ENCODE peak calls at places on chromosomes 7 and 10, in five cellular contexts. X is GM12878, G is K562, T is SK-N-SH, W is HepG2. D is an unnamed sample.

GRCh38 chr7:158375034-158375433 is 212.6 kb downstream of the PTPRN2 start:
- DNase-seq in X (no peak), T (no peak), G (no peak), W (no peak), D (no peak)

GRCh38 chr7:96266580-96266979 is 55.3 kb downstream of the SLC25A13 start:
- DNase-seq in G (no peak), X (no peak), T (no peak), W (no peak), D (no peak)

GRCh38 chr10:127976701-127977367 is 69.9 kb downstream of the PTPRE start:
- DNase-seq in G (no peak), W (no peak), X (no peak), T (peak), D (no peak)

GRCh38 chr7:130365511-130366441 is 14.5 kb upstream of the CPA1 start:
- DNase-seq in W (no peak), T (peak), X (peak), G (no peak), D (no peak)

GRCh38 chr7:92621641-92622429 is 31.6 kb upstream of the FAM133B start:
- DNase-seq in G (no peak), T (no peak), X (peak), W (no peak), D (no peak)

GRCh38 chr7:44329888-44330287 is 4.5 kb upstream of the CAMK2B start:
- DNase-seq in G (no peak), T (no peak), X (no peak), W (no peak), D (no peak)

GRCh38 chr7:132977234-132977633 is 104.7 kb downstream of the CHCHD3 start:
- DNase-seq in T (no peak), W (no peak), G (no peak), X (no peak), D (no peak)

GRCh38 chr7:157795199-157795598 is 458.4 kb downstream of the DNAJB6 start:
- DNase-seq in T (no peak), W (no peak), X (no peak), G (no peak), D (no peak)

GRCh38 chr10:80924063-80924952 is 386.6 kb downstream of the SH2D4B start:
- DNase-seq in G (peak), W (peak), T (peak), X (no peak), D (peak)

GRCh38 chr10:86795353-86795752 is 38.9 kb downstream of the BMPR1A start:
- DNase-seq in T (peak), G (peak), X (no peak), W (peak), D (peak)

GRCh38 chr10:7551891-7552731 is 114.7 kb downstream of the ITIH5 start:
- DNase-seq in W (no peak), G (no peak), T (no peak), X (no peak), D (no peak)

GRCh38 chr7:155506854-155507337 is 39.5 kb downstream of the CNPY1 start:
- DNase-seq in G (no peak), T (no peak), W (no peak), X (no peak), D (peak)

GRCh38 chr7:8211725-8212096 is 50.3 kb downstream of the ICA1 start:
- DNase-seq in G (no peak), T (no peak), X (no peak), W (no peak), D (no peak)

GRCh38 chr7:2233876-2234275 is 1.1 kb upstream of the MAD1L1 start:
- DNase-seq in T (no peak), G (no peak), X (no peak), W (no peak), D (no peak)

GRCh38 chr10:17951868-17952371 is at the start of gene SLC39A12:
- DNase-seq in G (no peak), W (no peak), X (no peak), T (no peak), D (no peak)

GRCh38 chr7:155143381-155143780 is 73.3 kb downstream of the HTR5A start:
- DNase-seq in W (no peak), X (no peak), T (no peak), G (no peak), D (no peak)

GRCh38 chr7:151838861-151839381 is 38.0 kb downstream of the PRKAG2 start:
- DNase-seq in T (no peak), G (no peak), X (peak), W (no peak), D (no peak)

GRCh38 chr7:2719007-2719406 is 31.0 kb downstream of the AMZ1 start:
- DNase-seq in X (no peak), W (no peak), T (peak), G (peak), D (peak)

GRCh38 chr10:14296081-14296709 is 34.5 kb downstream of the FRMD4A start:
- DNase-seq in T (peak), X (no peak), G (no peak), W (no peak), D (no peak)

GRCh38 chr7:43764039-43764789 is 5.7 kb downstream of the BLVRA start:
- DNase-seq in W (peak), G (peak), X (no peak), T (no peak), D (no peak)

GRCh38 chr10:96112531-96112930 is 17.6 kb upstream of the ZNF518A start:
- DNase-seq in X (no peak), G (no peak), T (no peak), W (no peak), D (no peak)

GRCh38 chr7:132836746-132837145 is 245.1 kb downstream of the CHCHD3 start:
- DNase-seq in W (no peak), X (no peak), T (no peak), G (peak), D (no peak)

GRCh38 chr7:111682576-111683372 is 120.5 kb upstream of the IMMP2L start:
- DNase-seq in W (no peak), G (no peak), X (no peak), T (peak), D (no peak)

GRCh38 chr7:64528770-64529169 is 34.1 kb downstream of the ZNF680 start:
- DNase-seq in X (no peak), G (no peak), W (no peak), T (no peak), D (no peak)

GRCh38 chr7:64533756-64534155 is 29.1 kb downstream of the ZNF680 start:
- DNase-seq in W (no peak), T (no peak), X (no peak), G (no peak), D (no peak)
- TF ChIP-seq FOXM1 in W (no peak), T (no peak), X (no peak), G (no peak), D (no peak)

GRCh38 chr7:38318241-38318640 is 44.8 kb upstream of the TARP start:
- DNase-seq in T (no peak), X (no peak), W (no peak), G (no peak), D (no peak)
- TF ChIP-seq FOXM1 in T (no peak), X (no peak), W (no peak), G (no peak), D (no peak)

DNA sequence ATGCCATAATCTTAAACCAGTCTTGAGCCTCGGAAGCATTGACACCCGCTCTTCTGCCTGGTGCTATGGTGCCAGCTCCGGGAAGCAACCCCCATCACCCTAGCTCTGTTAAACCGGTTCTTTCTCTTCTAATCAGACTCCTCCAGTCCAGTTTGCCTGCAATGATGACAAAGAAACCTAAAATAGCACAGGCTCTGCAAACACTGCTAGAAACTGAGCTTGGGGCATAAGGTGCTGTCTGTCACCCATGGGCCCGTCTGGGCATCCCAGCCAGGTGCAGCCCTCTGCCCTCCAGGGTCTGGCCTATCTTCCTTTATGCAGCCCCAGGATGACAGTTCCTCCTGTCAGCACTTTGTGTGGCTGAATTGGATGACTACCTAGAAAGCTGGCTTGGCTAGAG is 14.2 kb upstream of the CAMK2G start:
- DNase-seq in W (no peak), X (no peak), G (no peak), T (no peak), D (no peak)
- TF ChIP-seq FOXM1 in W (no peak), X (no peak), G (no peak), T (no peak), D (no peak)

DNA sequence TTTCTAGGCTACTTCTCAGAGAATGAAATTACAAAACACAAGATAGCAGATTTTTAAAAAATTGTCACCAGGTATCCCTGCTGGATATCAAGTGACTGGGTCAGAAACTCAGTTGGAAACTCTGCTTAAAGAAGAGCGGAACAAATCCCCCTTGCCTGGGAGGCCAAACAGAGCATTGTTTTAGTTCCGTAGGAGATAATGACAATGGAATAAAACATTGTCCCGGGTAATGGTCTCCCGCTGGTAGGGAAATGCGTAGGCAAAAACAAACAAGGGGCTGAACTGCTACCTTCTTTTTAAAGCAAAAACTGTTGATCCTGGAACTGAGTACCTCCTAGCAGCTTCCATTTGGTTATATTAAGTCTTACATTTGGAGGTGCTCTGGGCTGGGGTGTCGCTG is 21.3 kb upstream of the VAX1 start:
- DNase-seq in G (no peak), W (no peak), T (no peak), X (no peak), D (no peak)
- TF ChIP-seq FOXM1 in G (no peak), W (no peak), T (no peak), X (no peak), D (no peak)

DNA sequence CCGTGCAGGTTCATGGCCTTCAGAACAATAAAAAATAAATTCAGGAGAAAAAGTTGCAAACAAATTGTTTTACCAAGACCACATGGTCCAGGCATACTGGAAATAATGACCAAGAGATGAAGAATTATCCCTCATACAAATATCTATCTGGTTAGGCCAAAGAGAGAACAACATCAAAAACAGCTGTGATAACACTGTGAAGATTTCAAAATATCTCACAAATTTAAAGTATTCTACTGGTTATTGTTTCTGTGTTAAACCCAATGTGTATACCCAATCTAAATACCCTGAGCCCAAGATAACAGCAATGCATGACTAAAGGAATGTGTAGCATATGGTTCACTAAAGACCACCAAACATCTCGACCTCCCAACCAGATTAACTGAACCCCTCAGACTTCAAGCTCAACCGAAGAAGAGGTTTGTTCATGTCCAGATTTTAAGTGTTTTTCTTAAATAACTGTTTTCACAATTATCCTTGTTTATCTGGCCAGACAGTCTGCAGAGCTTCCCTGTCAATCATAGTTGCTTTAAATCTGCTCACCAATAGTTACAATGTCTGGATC is 10.9 kb downstream of the OR9A2 start:
- DNase-seq in W (no peak), X (no peak), G (no peak), T (no peak), D (no peak)
- TF ChIP-seq FOXM1 in W (no peak), X (no peak), G (no peak), T (peak), D (no peak)

GRCh38 chr7:124701955-124702354 is 63.6 kb downstream of the GPR37 start:
- DNase-seq in T (no peak), W (no peak), G (no peak), X (no peak), D (peak)
- TF ChIP-seq FOXM1 in T (no peak), W (no peak), G (no peak), X (no peak), D (no peak)

GRCh38 chr10:10816453-10816852 is 201.2 kb upstream of the CELF2 start:
- DNase-seq in X (no peak), T (no peak), G (no peak), W (no peak), D (no peak)
- TF ChIP-seq FOXM1 in X (no peak), T (no peak), G (no peak), W (no peak), D (no peak)

DNA sequence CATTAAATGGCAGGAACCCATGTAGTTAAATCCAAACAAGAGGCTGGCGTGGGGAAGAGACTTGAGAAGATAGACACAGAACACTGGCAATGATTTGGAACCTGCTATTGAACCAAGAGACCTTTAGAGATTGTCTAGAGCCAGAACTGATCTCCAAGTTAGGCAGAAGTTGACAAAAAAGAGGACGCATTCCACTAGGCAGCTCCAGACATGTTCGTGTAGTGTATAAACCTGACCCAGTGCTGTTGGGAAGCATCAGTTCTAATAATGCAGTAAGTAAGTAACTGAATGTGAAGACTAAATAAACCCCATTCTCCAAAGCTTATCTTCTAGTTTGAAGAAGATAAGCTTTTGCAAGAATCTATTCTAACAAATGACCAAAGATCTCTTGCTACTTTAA is 50.8 kb downstream of the AP3M1 start:
- DNase-seq in X (no peak), G (no peak), W (no peak), T (no peak), D (no peak)
- TF ChIP-seq FOXM1 in X (no peak), G (no peak), W (no peak), T (no peak), D (no peak)